ENCODE peak calls at places on chromosome 12, in four cellular contexts. N is HCT116, H is GM23338, I is GM12878. E is an unnamed sample.

GRCh38 chr12:79998554-79998953 is 63.7 kb upstream of the PPP1R12A start:
- DNase-seq in N (no peak), H (no peak), I (no peak), E (no peak)

GRCh38 chr12:67193705-67194104 is 75.5 kb upstream of the CAND1 start:
- DNase-seq in N (no peak), H (peak), I (no peak), E (no peak)

GRCh38 chr12:69688496-69689427 is 10.3 kb downstream of the BEST3 start:
- DNase-seq in N (peak), I (no peak), H (peak), E (peak)

GRCh38 chr12:62006076-62006732 is 254.0 kb upstream of the USP15 start:
- DNase-seq in N (peak), H (peak), I (no peak), E (peak)

GRCh38 chr12:131280426-131280825 is 326.7 kb downstream of the ADGRD1 start:
- DNase-seq in N (no peak), I (no peak), H (no peak), E (no peak)

GRCh38 chr12:124530637-124531263 is 36.7 kb downstream of the NCOR2 start:
- DNase-seq in I (no peak), N (no peak), H (no peak), E (no peak)

GRCh38 chr12:10361084-10361483 is 28.8 kb downstream of the KLRK1 start:
- DNase-seq in H (peak), I (no peak), N (no peak), E (no peak)

GRCh38 chr12:14776236-14776959 is 26.9 kb downstream of the WBP11 start:
- DNase-seq in H (no peak), N (no peak), I (no peak), E (peak)

GRCh38 chr12:127731657-127732056 is 535.3 kb upstream of the TMEM132C start:
- DNase-seq in N (no peak), I (no peak), H (no peak), E (no peak)

GRCh38 chr12:91511795-91512420 is 329.3 kb upstream of the DCN start:
- DNase-seq in N (no peak), I (no peak), H (peak), E (no peak)

GRCh38 chr12:59403259-59403932 is 192.4 kb upstream of the SLC16A7 start:
- DNase-seq in H (peak), I (no peak), N (peak), E (peak)

GRCh38 chr12:6266431-6267006 is 44.0 kb upstream of the PLEKHG6 start:
- DNase-seq in N (no peak), H (no peak), I (no peak), E (no peak)

GRCh38 chr12:642633-643477 is 20.4 kb downstream of the NINJ2 start:
- DNase-seq in I (no peak), N (no peak), H (peak), E (peak)

GRCh38 chr12:105676694-105677093 is 346.2 kb downstream of the C12orf75 start:
- DNase-seq in H (no peak), N (no peak), I (no peak), E (no peak)

GRCh38 chr12:45644521-45644920 is 85.0 kb upstream of the ARID2 start:
- DNase-seq in H (peak), I (no peak), N (no peak), E (no peak)

GRCh38 chr12:82880442-82880901 is 193.8 kb downstream of the TMTC2 start:
- DNase-seq in N (no peak), I (no peak), H (no peak), E (peak)

GRCh38 chr12:105948331-105948730 is 190.4 kb downstream of the NUAK1 start:
- DNase-seq in N (no peak), H (no peak), I (no peak), E (no peak)

GRCh38 chr12:47079894-47080724 is at the start of gene AMIGO2:
- DNase-seq in I (no peak), H (peak), N (no peak), E (no peak)

GRCh38 chr12:106978035-106978800 is 8.7 kb downstream of the MTERF2 start:
- DNase-seq in I (no peak), H (no peak), N (no peak), E (peak)

GRCh38 chr12:118370601-118371000 is 2.1 kb downstream of the TAOK3 start:
- DNase-seq in H (no peak), N (no peak), I (no peak), E (peak)

GRCh38 chr12:115910057-115910456 is 367.4 kb downstream of the MED13L start:
- DNase-seq in I (no peak), H (no peak), N (no peak), E (no peak)

GRCh38 chr12:70603044-70603443 is 34.2 kb downstream of the PTPRB start:
- DNase-seq in I (no peak), N (no peak), H (no peak), E (no peak)

GRCh38 chr12:3432176-3432742 is 58.7 kb upstream of the PRMT8 start:
- DNase-seq in H (peak), N (no peak), I (no peak), E (no peak)

GRCh38 chr12:124747426-124748161 is 116.1 kb downstream of the SCARB1 start:
- DNase-seq in H (no peak), I (peak), N (no peak), E (no peak)

GRCh38 chr12:46964496-46965098 is 114.8 kb upstream of the PCED1B start:
- DNase-seq in I (no peak), N (no peak), H (peak), E (no peak)

DNA sequence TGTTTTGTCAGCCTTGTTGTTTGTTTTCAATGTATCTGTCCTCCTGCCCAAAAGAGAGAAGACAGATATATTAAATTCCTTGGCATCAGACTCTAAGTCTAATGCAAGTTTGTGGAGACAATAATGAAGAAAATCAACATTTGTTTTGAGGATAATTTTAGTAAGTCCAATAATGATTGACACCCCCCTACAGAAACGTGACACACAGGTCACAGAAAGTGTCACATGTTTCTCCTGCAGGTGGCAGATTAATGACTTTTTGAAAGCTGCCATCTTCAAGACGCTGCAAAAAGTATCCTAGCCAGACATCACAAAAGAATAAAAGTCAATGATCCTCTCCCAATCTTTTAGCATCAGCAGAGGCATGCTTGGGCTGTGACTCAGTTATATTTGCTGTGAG is 378.8 kb upstream of the TMPO start:
- DNase-seq in H (no peak), I (no peak), N (no peak), E (no peak)
- TF ChIP-seq POLR2AphosphoS5 in H (no peak), I (no peak), N (no peak), E (no peak)

GRCh38 chr12:32476446-32476845 is 77.1 kb downstream of the FGD4 start:
- DNase-seq in H (no peak), N (no peak), I (no peak), E (peak)

GRCh38 chr12:32477714-32478113 is 78.4 kb downstream of the FGD4 start:
- DNase-seq in N (no peak), I (no peak), H (no peak), E (peak)

GRCh38 chr12:32478858-32479257 is 79.5 kb downstream of the FGD4 start:
- DNase-seq in I (no peak), N (no peak), H (no peak), E (no peak)

GRCh38 chr12:32482226-32482625 is 82.9 kb downstream of the FGD4 start:
- DNase-seq in N (no peak), I (peak), H (no peak), E (no peak)

DNA sequence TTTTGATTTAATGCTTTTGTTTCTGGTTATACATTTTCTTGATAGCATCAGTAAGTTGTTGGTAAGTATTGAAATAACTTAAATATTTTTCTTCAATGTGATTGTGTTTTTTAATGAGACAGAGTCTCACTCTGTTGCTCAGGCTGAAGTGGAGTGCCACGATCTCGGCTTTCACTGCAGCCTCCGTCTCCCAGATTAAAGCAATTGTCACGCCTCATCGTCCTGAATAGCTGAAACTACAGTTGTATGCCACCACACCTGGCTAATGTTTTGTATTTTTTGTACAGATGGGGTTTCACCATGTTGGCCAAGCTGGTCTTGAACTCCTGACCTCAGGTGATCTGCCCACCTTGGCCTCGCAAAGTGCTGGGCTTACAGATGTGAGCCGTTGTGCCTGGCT is 78.8 kb downstream of the FGD4 start:
- DNase-seq in I (no peak), H (no peak), N (no peak), E (no peak)
- H3K4me2 ChIP-seq in I (no peak), H (no peak), N (no peak), E (no peak)

DNA sequence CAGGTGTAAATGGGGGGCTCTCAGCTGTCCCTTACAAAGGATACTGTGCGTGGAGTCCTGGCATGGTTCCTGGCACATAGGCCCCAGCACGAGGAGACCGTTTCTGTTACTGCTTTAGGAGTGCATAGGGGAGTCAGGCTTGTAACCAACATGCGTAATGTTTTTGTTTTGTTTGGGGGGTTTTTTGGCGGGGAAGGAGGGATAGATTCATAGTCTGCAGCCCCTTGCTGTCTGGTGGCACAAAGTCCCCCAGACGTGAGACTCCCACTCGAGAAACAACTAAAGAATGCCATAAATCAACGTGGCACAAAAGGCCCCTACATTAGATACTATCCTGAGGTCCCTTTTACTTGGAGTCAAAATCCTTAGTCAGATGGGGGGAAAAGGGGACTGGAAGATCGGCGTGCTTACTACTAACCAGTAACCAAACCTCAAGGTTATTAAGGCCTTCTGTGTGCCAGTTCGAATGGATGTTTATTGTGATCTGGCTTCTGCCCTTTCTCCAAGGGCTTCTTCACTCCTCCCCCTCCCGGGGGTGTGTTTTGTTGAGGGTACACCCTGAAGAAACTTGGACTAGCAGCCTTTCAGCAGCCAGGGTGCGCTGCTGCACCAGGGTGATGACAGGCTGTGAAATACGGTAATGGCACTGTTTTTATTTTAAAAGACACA is 873 bp downstream of the ISCU start:
- DNase-seq in N (peak), H (peak), I (peak), E (peak)
- TF ChIP-seq POLR2AphosphoS5 in N (peak), H (peak), I (peak), E (peak)

DNA sequence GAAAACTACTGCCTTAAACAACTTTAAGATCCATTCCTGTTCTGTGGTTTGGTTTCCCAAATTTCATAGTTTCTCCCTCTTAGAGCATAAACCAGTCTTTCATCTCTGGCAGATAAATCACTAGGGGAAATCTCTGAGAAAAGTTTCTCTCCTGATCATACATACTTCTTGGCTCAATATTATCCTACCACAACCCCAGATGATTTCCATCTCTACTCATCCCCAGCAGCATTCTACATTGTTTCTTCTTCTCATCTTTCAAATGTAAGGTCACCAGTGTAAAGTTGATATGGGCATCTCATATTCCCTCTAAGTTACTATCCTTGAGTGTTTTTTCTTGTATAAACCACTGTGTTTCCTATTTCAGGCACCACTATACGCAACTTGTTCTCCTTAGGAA is 45.9 kb upstream of the PLEKHG7 start:
- DNase-seq in I (no peak), H (no peak), N (no peak), E (no peak)
- H3K4me2 ChIP-seq in I (no peak), H (no peak), N (no peak), E (no peak)

GRCh38 chr12:122974274-122974891 is 661 bp upstream of the OGFOD2 start:
- DNase-seq in N (peak), I (peak), H (peak), E (peak)
- TF ChIP-seq POLR2AphosphoS5 in N (peak), I (no peak), H (peak), E (peak)

GRCh38 chr12:56988207-56988739 is 18.1 kb downstream of the ZBTB39 start:
- DNase-seq in N (no peak), H (peak), I (no peak), E (no peak)
- H3K4me2 ChIP-seq in N (no peak), H (peak), I (no peak), E (no peak)

GRCh38 chr12:4994622-4995021 is 49.1 kb upstream of the KCNA5 start:
- DNase-seq in N (no peak), I (no peak), H (no peak), E (no peak)
- TF ChIP-seq POLR2AphosphoS5 in N (no peak), I (no peak), H (no peak), E (no peak)